ENCODE peak calls at places on chromosomes 5 and 9, in seven cellular contexts. B, D, C, R, G, Y and L are unnamed samples.

GRCh38 chr5:11904270-11904906 is at the start of gene CTNND2:
- DNase-seq in B (no peak), D (no peak), C (peak), R (peak), G (peak), Y (peak), L (peak)

GRCh38 chr9:93479726-93480125 is 26.3 kb upstream of the FAM120AOS start:
- DNase-seq in B (no peak), D (peak), C (no peak), R (no peak), G (no peak), Y (no peak), L (peak)

GRCh38 chr9:105908069-105908468 is 213.7 kb downstream of the TMEM38B start:
- DNase-seq in B (no peak), D (no peak), C (no peak), R (peak), G (no peak), Y (no peak), L (no peak)

GRCh38 chr5:35468811-35469210 is 148.9 kb upstream of the SPEF2 start:
- DNase-seq in B (no peak), D (no peak), C (no peak), R (no peak), G (no peak), Y (no peak), L (no peak)

GRCh38 chr9:22036866-22037626 is 27.9 kb upstream of the CDKN2B start:
- DNase-seq in B (no peak), D (peak), C (no peak), R (peak), G (no peak), Y (no peak), L (peak)

GRCh38 chr9:110526426-110526825 is 53.1 kb downstream of the SVEP1 start:
- DNase-seq in B (no peak), D (peak), C (no peak), R (peak), G (no peak), Y (no peak), L (peak)

GRCh38 chr5:111469293-111469896 is 42.9 kb downstream of the STARD4 start:
- DNase-seq in B (no peak), D (no peak), C (no peak), R (peak), G (no peak), Y (no peak), L (no peak)

GRCh38 chr5:38782185-38782584 is 63.6 kb upstream of the OSMR start:
- DNase-seq in B (no peak), D (no peak), C (no peak), R (no peak), G (no peak), Y (no peak), L (no peak)

GRCh38 chr5:143315929-143316328 is 87.6 kb downstream of the NR3C1 start:
- DNase-seq in B (no peak), D (no peak), C (no peak), R (no peak), G (no peak), Y (peak), L (no peak)

GRCh38 chr5:78908173-78908901 is 76.8 kb downstream of the ARSB start:
- DNase-seq in B (peak), D (peak), C (no peak), R (no peak), G (peak), Y (peak), L (peak)

GRCh38 chr5:155871623-155872022 is 455.3 kb upstream of the SGCD start:
- DNase-seq in B (no peak), D (no peak), C (no peak), R (no peak), G (no peak), Y (no peak), L (no peak)

GRCh38 chr5:77266291-77266690 is 55.8 kb downstream of the PDE8B start:
- DNase-seq in B (no peak), D (peak), C (no peak), R (no peak), G (no peak), Y (no peak), L (no peak)

GRCh38 chr9:115018547-115019435 is 88.4 kb upstream of the TNFSF8 start:
- DNase-seq in B (no peak), D (peak), C (no peak), R (no peak), G (no peak), Y (no peak), L (peak)

GRCh38 chr5:111461261-111461671 is 51.1 kb downstream of the STARD4 start:
- DNase-seq in B (no peak), D (peak), C (no peak), R (peak), G (no peak), Y (peak), L (no peak)

GRCh38 chr5:82885657-82886389 is 191.4 kb downstream of the TMEM167A start:
- DNase-seq in B (no peak), D (peak), C (peak), R (peak), G (no peak), Y (no peak), L (peak)

GRCh38 chr5:96614110-96614691 is 48.0 kb upstream of the CAST start:
- DNase-seq in B (peak), D (peak), C (peak), R (peak), G (peak), Y (peak), L (peak)

GRCh38 chr5:103450333-103451061 is 112.1 kb downstream of the NUDT12 start:
- DNase-seq in B (no peak), D (peak), C (no peak), R (peak), G (no peak), Y (no peak), L (peak)

GRCh38 chr5:134787692-134788091 is 29.1 kb downstream of the DDX46 start:
- DNase-seq in B (no peak), D (no peak), C (no peak), R (no peak), G (no peak), Y (no peak), L (no peak)

GRCh38 chr5:72134226-72134625 is 27.0 kb downstream of the MAP1B start:
- DNase-seq in B (no peak), D (no peak), C (no peak), R (no peak), G (no peak), Y (peak), L (peak)

GRCh38 chr5:14816999-14817761 is 54.4 kb downstream of the ANKH start:
- DNase-seq in B (peak), D (peak), C (no peak), R (peak), G (peak), Y (no peak), L (peak)

GRCh38 chr5:89534331-89534730 is 651.3 kb upstream of the MEF2C start:
- DNase-seq in B (no peak), D (peak), C (no peak), R (no peak), G (no peak), Y (no peak), L (peak)

GRCh38 chr5:50440651-50441478 is at the start of gene EMB:
- DNase-seq in B (peak), D (no peak), C (peak), R (peak), G (peak), Y (peak), L (peak)

GRCh38 chr9:92961627-92962302 is 14.4 kb downstream of the FGD3 start:
- DNase-seq in B (peak), D (no peak), C (no peak), R (no peak), G (no peak), Y (no peak), L (no peak)

GRCh38 chr9:16361118-16361517 is 509.4 kb downstream of the BNC2 start:
- DNase-seq in B (no peak), D (no peak), C (no peak), R (no peak), G (no peak), Y (no peak), L (peak)

GRCh38 chr9:92770005-92770995 is 5.7 kb upstream of the BICD2 start:
- DNase-seq in B (peak), D (peak), C (peak), R (peak), G (peak), Y (no peak), L (peak)

GRCh38 chr9:116686693-116687073 is 422 bp upstream of the TRIM32 start:
- DNase-seq in B (no peak), D (no peak), C (no peak), R (no peak), G (peak), Y (no peak), L (no peak)

GRCh38 chr9:93517331-93517730 is 59.1 kb upstream of the PHF2 start:
- DNase-seq in B (no peak), D (no peak), C (no peak), R (peak), G (no peak), Y (no peak), L (peak)

GRCh38 chr9:84490206-84490605 is 149.6 kb upstream of the SLC28A3 start:
- DNase-seq in B (no peak), D (no peak), C (no peak), R (no peak), G (no peak), Y (no peak), L (no peak)

GRCh38 chr5:140364472-140364765 is 4.4 kb downstream of the SLC4A9 start:
- DNase-seq in B (no peak), D (no peak), C (no peak), R (no peak), G (no peak), Y (no peak), L (no peak)

GRCh38 chr5:35876922-35877321 is 20.2 kb downstream of the IL7R start:
- DNase-seq in B (no peak), D (peak), C (no peak), R (peak), G (no peak), Y (no peak), L (peak)

GRCh38 chr5:96657068-96657467 is 5.1 kb upstream of the CAST start:
- DNase-seq in B (peak), D (peak), C (peak), R (peak), G (no peak), Y (no peak), L (peak)

GRCh38 chr5:122120957-122121356 is 8.4 kb upstream of the ZNF474 start:
- DNase-seq in B (no peak), D (peak), C (no peak), R (peak), G (peak), Y (no peak), L (no peak)

GRCh38 chr5:74257645-74258328 is 382.7 kb downstream of the ENC1 start:
- DNase-seq in B (peak), D (peak), C (no peak), R (no peak), G (peak), Y (no peak), L (peak)

GRCh38 chr5:115766608-115767007 is 49.9 kb downstream of the CDO1 start:
- DNase-seq in B (no peak), D (no peak), C (no peak), R (no peak), G (no peak), Y (no peak), L (no peak)

GRCh38 chr5:7209583-7210139 is 186.3 kb upstream of the ADCY2 start:
- DNase-seq in B (no peak), D (no peak), C (no peak), R (no peak), G (peak), Y (no peak), L (no peak)

GRCh38 chr5:41788800-41789395 is 81.3 kb downstream of the OXCT1 start:
- DNase-seq in B (no peak), D (peak), C (no peak), R (no peak), G (no peak), Y (no peak), L (peak)

DNA sequence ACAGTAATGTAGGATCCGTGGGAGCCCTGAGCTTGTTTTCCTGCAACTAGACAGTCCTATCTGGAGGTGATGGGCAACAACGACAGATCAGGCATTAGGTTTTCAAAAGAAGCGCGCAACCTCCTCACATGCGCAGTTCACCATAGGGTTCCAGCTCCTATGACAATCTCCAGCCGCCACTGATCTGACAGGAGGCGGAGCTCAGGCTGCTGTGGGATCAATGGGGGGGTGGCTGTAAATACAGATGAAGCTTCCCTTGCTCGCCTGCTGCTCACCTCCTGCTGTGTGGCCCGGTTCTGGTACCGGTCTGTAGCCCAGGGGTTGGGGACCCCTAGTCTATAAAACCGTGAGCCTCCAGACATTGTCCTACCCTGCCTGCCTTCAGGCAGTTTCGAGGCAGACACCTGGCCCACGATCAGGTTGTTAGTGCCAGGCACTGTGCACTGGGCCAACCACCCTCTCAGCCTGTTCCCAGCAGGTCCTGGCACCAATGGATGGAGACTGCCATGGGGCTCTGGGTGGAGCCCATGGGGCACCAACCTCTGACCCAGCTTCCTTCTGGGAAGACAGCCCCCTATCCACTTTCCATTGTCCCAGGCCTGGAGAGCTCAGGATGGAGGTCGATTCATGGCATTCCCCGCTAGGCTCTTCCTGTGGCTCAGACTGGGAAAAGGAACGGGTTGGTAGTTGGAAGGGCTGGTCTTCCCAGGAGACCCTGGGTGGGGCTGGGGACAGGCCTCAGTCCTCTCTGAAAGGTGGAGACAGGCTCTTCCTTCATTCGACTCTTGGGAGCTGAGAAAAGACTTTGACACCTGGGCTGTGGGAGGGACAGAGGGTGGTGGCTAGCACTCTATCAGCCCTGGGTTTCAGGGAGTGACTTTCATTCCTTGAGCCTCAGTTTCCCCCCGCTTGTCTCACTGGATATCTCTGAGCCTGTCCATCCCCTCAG is 1.7 kb downstream of the ENDOG start:
- DNase-seq in B (no peak), D (peak), C (no peak), R (no peak), G (no peak), Y (peak), L (peak)
- H3K4me3 ChIP-seq in B (no peak), D (peak), C (no peak), R (no peak), G (no peak), Y (peak), L (peak)

GRCh38 chr5:170429014-170429413 is 39.8 kb upstream of the KCNMB1 start:
- DNase-seq in B (no peak), D (peak), C (no peak), R (no peak), G (no peak), Y (peak), L (peak)

GRCh38 chr5:170426786-170427185 is 37.6 kb upstream of the KCNMB1 start:
- DNase-seq in B (no peak), D (no peak), C (no peak), R (no peak), G (no peak), Y (no peak), L (no peak)

GRCh38 chr5:170427672-170428236 is 38.6 kb upstream of the KCNMB1 start:
- DNase-seq in B (no peak), D (peak), C (no peak), R (no peak), G (no peak), Y (no peak), L (peak)

GRCh38 chr5:170424629-170425028 is 35.5 kb upstream of the KCNMB1 start:
- DNase-seq in B (no peak), D (no peak), C (no peak), R (no peak), G (no peak), Y (no peak), L (no peak)

DNA sequence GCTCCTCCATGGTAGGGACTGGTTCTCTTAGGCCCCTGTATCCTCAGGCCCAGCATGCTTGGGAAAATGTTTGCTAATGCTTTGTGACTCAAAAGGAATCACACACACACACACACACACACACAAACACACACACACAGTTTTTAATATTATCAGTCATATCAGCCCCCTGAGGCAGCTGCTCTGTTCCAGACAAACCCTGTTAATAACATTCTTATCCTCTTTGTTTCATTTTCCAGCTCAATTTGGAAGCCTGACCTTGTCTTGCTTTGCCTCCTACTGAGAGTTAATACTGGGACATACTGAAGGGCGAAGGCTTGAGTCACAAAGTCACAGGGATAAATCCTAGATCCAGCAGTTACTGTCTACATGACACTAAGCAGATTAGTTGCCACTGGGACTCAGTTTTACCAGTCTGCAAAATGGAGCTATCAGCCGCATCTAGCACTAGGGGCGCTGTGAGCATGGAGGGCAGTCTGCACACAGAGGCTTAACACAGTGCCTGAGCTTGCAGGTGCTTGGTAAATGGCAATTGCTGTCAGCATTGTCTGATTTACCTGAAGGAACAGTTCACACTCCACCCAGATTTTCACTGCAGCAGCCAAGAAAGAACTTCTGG is 37.1 kb upstream of the KCNMB1 start:
- DNase-seq in B (no peak), D (no peak), C (no peak), R (no peak), G (no peak), Y (no peak), L (peak)
- TF ChIP-seq CTCF in B (no peak), D (no peak), C (peak), R (no peak), G (no peak), Y (no peak), L (no peak)

DNA sequence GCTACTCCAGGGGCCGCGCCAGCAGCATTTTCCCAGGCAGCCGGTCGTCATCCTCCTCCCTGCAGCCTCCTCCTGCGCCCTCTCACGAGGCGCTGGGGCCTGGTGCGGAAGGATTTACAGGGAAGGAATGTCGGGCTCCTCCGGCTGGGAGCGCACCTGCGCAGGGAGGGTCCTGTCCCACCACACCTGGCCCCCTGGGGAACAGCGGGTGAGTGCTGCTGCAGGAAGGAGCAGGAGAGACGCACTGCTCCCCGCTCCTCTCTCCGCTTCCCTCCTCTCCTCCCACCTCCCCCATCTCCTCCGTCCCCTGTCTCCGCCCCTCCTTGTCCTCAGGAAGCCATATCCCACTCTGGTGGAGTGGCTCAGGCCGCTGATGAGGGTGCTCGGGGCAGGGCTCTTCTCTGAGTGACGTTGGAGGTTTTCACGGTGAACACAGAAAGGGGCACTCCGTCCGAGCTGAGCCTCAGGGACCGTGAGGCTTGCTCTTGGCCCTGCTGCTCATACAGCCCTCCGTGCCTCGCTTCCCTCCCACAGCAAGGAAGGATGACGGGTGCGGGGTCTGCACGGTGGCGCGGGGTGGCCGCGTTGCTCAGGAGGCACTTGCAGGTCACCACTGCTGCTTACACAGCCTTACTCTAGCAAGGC is 31.3 kb downstream of the IRX4 start:
- DNase-seq in B (no peak), D (no peak), C (no peak), R (no peak), G (no peak), Y (peak), L (no peak)
- H3K4me3 ChIP-seq in B (no peak), D (no peak), C (no peak), R (no peak), G (no peak), Y (peak), L (no peak)

GRCh38 chr5:177303121-177303924 is at the start of the genes PRELID1 and RAB24:
- DNase-seq in B (peak), D (peak), C (peak), R (peak), G (peak), Y (peak), L (peak)
- TF ChIP-seq CTCF in B (peak), D (peak), C (peak), R (no peak), G (peak), Y (peak), L (peak)

GRCh38 chr5:1103505-1104326 is 8.1 kb downstream of the SLC12A7 start:
- DNase-seq in B (no peak), D (no peak), C (no peak), R (no peak), G (peak), Y (no peak), L (no peak)
- H3K4me3 ChIP-seq in B (peak), D (no peak), C (no peak), R (no peak), G (no peak), Y (no peak), L (no peak)

DNA sequence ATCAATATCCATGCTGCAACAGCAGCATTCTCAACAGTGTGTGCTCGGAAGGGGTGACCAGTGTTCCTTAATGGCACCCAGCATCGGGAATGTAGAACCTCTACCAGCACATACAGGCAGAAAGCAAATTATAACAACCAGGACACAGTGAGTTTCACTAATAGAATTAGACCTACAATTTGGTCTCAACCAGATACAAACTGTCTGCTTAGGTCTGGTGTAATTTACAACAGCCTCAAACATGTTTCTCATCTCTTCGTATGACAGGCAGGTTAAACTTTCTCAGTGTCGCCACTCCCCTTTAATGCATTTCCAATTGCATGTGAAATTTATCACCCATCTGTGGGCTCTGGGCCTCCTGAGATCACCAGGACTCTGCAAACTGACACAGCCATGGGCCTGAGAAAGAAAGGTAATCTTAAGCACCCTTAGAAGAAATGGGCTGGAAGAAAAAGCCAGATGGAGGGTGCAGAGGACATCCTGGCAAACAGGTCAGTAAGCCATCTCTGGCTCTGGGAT is 218.7 kb downstream of the DCP2 start:
- DNase-seq in B (no peak), D (no peak), C (no peak), R (no peak), G (no peak), Y (no peak), L (no peak)
- TF ChIP-seq CTCF in B (no peak), D (no peak), C (no peak), R (no peak), G (no peak), Y (no peak), L (no peak)

GRCh38 chr9:129481824-129482511 is 138.9 kb downstream of the C9orf50 start:
- DNase-seq in B (no peak), D (no peak), C (no peak), R (no peak), G (peak), Y (peak), L (peak)
- H3K4me3 ChIP-seq in B (peak), D (peak), C (no peak), R (peak), G (no peak), Y (peak), L (no peak)